ENCODE peak calls at places on chromosomes 3 and 15, in nine cellular contexts. One of them, this sample, is unnamed.
A peak's percentile ranks its signal among the peaks of the same experiment; 100 is the strongest.

GRCh38 chr15:66995257-66995656 is 70.1 kb upstream of the SMAD3 start:
- DNase-seq in cardiac fibroblast: peak; percentile 25
- DNase-seq in mesenchymal stem cell: peak; percentile 70
- DNase-seq in COR-L47: no peak
- DNase-seq in PC-3: peak; percentile 57
- DNase-seq in AG04450: no peak
- DNase-seq in stimulated activated CD8-positive, alpha-beta memory T cell treated with anti-CD3 and anti-CD28 coated beads, Interleukin-7, amount 100 ng/mL, for 4 hours: no peak
- DNase-seq in fibroblast of mammary gland: peak; percentile 74
- DNase-seq in iris pigment epithelial cell: peak; percentile 53
- DNase-seq in this sample: no peak

GRCh38 chr3:198043149-198043548 is 83.1 kb downstream of the LMLN start:
- DNase-seq in cardiac fibroblast: no peak
- DNase-seq in mesenchymal stem cell: no peak
- DNase-seq in COR-L47: no peak
- DNase-seq in PC-3: no peak
- DNase-seq in AG04450: no peak
- DNase-seq in stimulated activated CD8-positive, alpha-beta memory T cell treated with anti-CD3 and anti-CD28 coated beads, Interleukin-7, amount 100 ng/mL, for 4 hours: no peak
- DNase-seq in fibroblast of mammary gland: no peak
- DNase-seq in iris pigment epithelial cell: no peak
- DNase-seq in this sample: no peak

GRCh38 chr3:10093678-10094077 is 14.4 kb downstream of the FANCD2OS start:
- DNase-seq in cardiac fibroblast: no peak
- DNase-seq in mesenchymal stem cell: no peak
- DNase-seq in COR-L47: no peak
- DNase-seq in PC-3: no peak
- DNase-seq in AG04450: no peak
- DNase-seq in stimulated activated CD8-positive, alpha-beta memory T cell treated with anti-CD3 and anti-CD28 coated beads, Interleukin-7, amount 100 ng/mL, for 4 hours: no peak
- DNase-seq in fibroblast of mammary gland: peak; percentile 24
- DNase-seq in iris pigment epithelial cell: no peak
- DNase-seq in this sample: no peak

GRCh38 chr15:80800067-80800466 is 20.9 kb downstream of the CEMIP start:
- DNase-seq in cardiac fibroblast: no peak
- DNase-seq in mesenchymal stem cell: no peak
- DNase-seq in COR-L47: no peak
- DNase-seq in PC-3: peak; percentile 30
- DNase-seq in AG04450: no peak
- DNase-seq in stimulated activated CD8-positive, alpha-beta memory T cell treated with anti-CD3 and anti-CD28 coated beads, Interleukin-7, amount 100 ng/mL, for 4 hours: no peak
- DNase-seq in fibroblast of mammary gland: no peak
- DNase-seq in iris pigment epithelial cell: no peak
- DNase-seq in this sample: no peak

GRCh38 chr3:66532160-66532587 is 31.4 kb upstream of the LRIG1 start:
- DNase-seq in cardiac fibroblast: no peak
- DNase-seq in mesenchymal stem cell: no peak
- DNase-seq in COR-L47: no peak
- DNase-seq in PC-3: no peak
- DNase-seq in AG04450: no peak
- DNase-seq in stimulated activated CD8-positive, alpha-beta memory T cell treated with anti-CD3 and anti-CD28 coated beads, Interleukin-7, amount 100 ng/mL, for 4 hours: no peak
- DNase-seq in fibroblast of mammary gland: no peak
- DNase-seq in iris pigment epithelial cell: no peak
- DNase-seq in this sample: no peak

GRCh38 chr3:180048108-180048507 is 11.4 kb upstream of the PEX5L start:
- DNase-seq in cardiac fibroblast: no peak
- DNase-seq in mesenchymal stem cell: no peak
- DNase-seq in COR-L47: no peak
- DNase-seq in PC-3: no peak
- DNase-seq in AG04450: no peak
- DNase-seq in stimulated activated CD8-positive, alpha-beta memory T cell treated with anti-CD3 and anti-CD28 coated beads, Interleukin-7, amount 100 ng/mL, for 4 hours: no peak
- DNase-seq in fibroblast of mammary gland: no peak
- DNase-seq in iris pigment epithelial cell: no peak
- DNase-seq in this sample: peak; percentile 95

GRCh38 chr3:19898725-19899124 is 35.3 kb downstream of the EFHB start:
- DNase-seq in cardiac fibroblast: no peak
- DNase-seq in mesenchymal stem cell: no peak
- DNase-seq in COR-L47: no peak
- DNase-seq in PC-3: peak; percentile 38
- DNase-seq in AG04450: no peak
- DNase-seq in stimulated activated CD8-positive, alpha-beta memory T cell treated with anti-CD3 and anti-CD28 coated beads, Interleukin-7, amount 100 ng/mL, for 4 hours: no peak
- DNase-seq in fibroblast of mammary gland: no peak
- DNase-seq in iris pigment epithelial cell: peak; percentile 25
- DNase-seq in this sample: no peak

GRCh38 chr15:66401130-66402021 is 14.7 kb downstream of the MAP2K1 start:
- DNase-seq in cardiac fibroblast: no peak
- DNase-seq in mesenchymal stem cell: no peak
- DNase-seq in COR-L47: no peak
- DNase-seq in PC-3: peak; percentile 65
- DNase-seq in AG04450: no peak
- DNase-seq in stimulated activated CD8-positive, alpha-beta memory T cell treated with anti-CD3 and anti-CD28 coated beads, Interleukin-7, amount 100 ng/mL, for 4 hours: no peak
- DNase-seq in fibroblast of mammary gland: peak; percentile 25
- DNase-seq in iris pigment epithelial cell: no peak
- DNase-seq in this sample: no peak

GRCh38 chr15:49734831-49735508 is 114.1 kb downstream of the DTWD1 start:
- DNase-seq in cardiac fibroblast: no peak
- DNase-seq in mesenchymal stem cell: no peak
- DNase-seq in COR-L47: no peak
- DNase-seq in PC-3: no peak
- DNase-seq in AG04450: no peak
- DNase-seq in stimulated activated CD8-positive, alpha-beta memory T cell treated with anti-CD3 and anti-CD28 coated beads, Interleukin-7, amount 100 ng/mL, for 4 hours: no peak
- DNase-seq in fibroblast of mammary gland: no peak
- DNase-seq in iris pigment epithelial cell: no peak
- DNase-seq in this sample: no peak